ENCODE peak calls at places on chromosomes 4 and X, in six cellular contexts. E is SK-N-SH, U is H1, D is HCT116, Y is HepG2, P is GM12878. O is an unnamed sample. For H4K20me1, the result is how much of the 10 kb centered on the place peaks cover.

GRCh38 chr4:53633608-53634007 is 42.3 kb upstream of the LNX1 start:
- DNase-seq in E (no peak), U (no peak), D (no peak), Y (no peak), P (no peak), O (no peak)

GRCh38 chrX:43505759-43506158 is 150.3 kb upstream of the MAOA start:
- DNase-seq in E (no peak), U (no peak), D (no peak), Y (no peak), P (no peak), O (no peak)

GRCh38 chrX:40513012-40513411 is 67.8 kb upstream of the ATP6AP2 start:
- DNase-seq in E (no peak), U (no peak), D (no peak), Y (peak), P (no peak), O (no peak)

GRCh38 chrX:71515039-71515398 is 17.9 kb upstream of the OGT start:
- DNase-seq in E (no peak), U (no peak), D (no peak), Y (no peak), P (no peak), O (no peak)

GRCh38 chr4:130029442-130029841 is 933.5 kb downstream of the C4orf33 start:
- DNase-seq in E (no peak), U (peak), D (no peak), Y (no peak), P (no peak), O (no peak)

GRCh38 chr4:176538217-176538925 is 218.6 kb downstream of the SPCS3 start:
- DNase-seq in E (no peak), U (no peak), D (no peak), Y (no peak), P (no peak), O (no peak)

GRCh38 chr4:14653338-14653737 is 348.9 kb upstream of the CPEB2 start:
- DNase-seq in E (no peak), U (no peak), D (no peak), Y (no peak), P (no peak), O (no peak)

GRCh38 chr4:110196206-110196870 is 2.1 kb downstream of the ELOVL6 start:
- DNase-seq in E (peak), U (no peak), D (no peak), Y (peak), P (no peak), O (peak)

GRCh38 chrX:101482296-101482695 is 3.0 kb upstream of the ARMCX4 start:
- DNase-seq in E (no peak), U (no peak), D (no peak), Y (no peak), P (no peak), O (no peak)

GRCh38 chrX:131577999-131578734 is 34.3 kb downstream of the OR13H1 start:
- DNase-seq in E (peak), U (no peak), D (no peak), Y (no peak), P (no peak), O (no peak)

GRCh38 chr4:80072607-80073361 is at the start of gene ANTXR2:
- DNase-seq in E (peak), U (peak), D (peak), Y (peak), P (no peak), O (peak)

GRCh38 chr4:124202106-124202505 is 510.4 kb downstream of the ANKRD50 start:
- DNase-seq in E (no peak), U (no peak), D (no peak), Y (no peak), P (no peak), O (no peak)

GRCh38 chr4:138110815-138111214 is 131.3 kb downstream of the SLC7A11 start:
- DNase-seq in E (no peak), U (no peak), D (no peak), Y (no peak), P (no peak), O (no peak)

GRCh38 chr4:140100771-140101170 is 53.2 kb downstream of the MAML3 start:
- DNase-seq in E (no peak), U (no peak), D (no peak), Y (no peak), P (no peak), O (no peak)

GRCh38 chr4:87188063-87188462 is 32.4 kb downstream of the KLHL8 start:
- DNase-seq in E (no peak), U (no peak), D (no peak), Y (no peak), P (no peak), O (no peak)

GRCh38 chrX:136204571-136204970 is 46.6 kb downstream of the MAP7D3 start:
- DNase-seq in E (no peak), U (no peak), D (no peak), Y (no peak), P (no peak), O (no peak)

GRCh38 chr4:5460106-5460801 is 248.1 kb downstream of the EVC2 start:
- DNase-seq in E (peak), U (peak), D (peak), Y (peak), P (no peak), O (peak)

GRCh38 chr4:170080496-170080895 is 9.3 kb downstream of the AADAT start:
- DNase-seq in E (no peak), U (no peak), D (no peak), Y (no peak), P (no peak), O (no peak)

GRCh38 chr4:6779667-6780565 is 2.6 kb upstream of the KIAA0232 start:
- DNase-seq in E (no peak), U (peak), D (no peak), Y (peak), P (no peak), O (peak)

GRCh38 chr4:7375427-7375826 is 59.3 kb downstream of the PSAPL1 start:
- DNase-seq in E (no peak), U (no peak), D (no peak), Y (no peak), P (no peak), O (no peak)

GRCh38 chr4:39348371-39349265 is 17.5 kb downstream of the RFC1 start:
- DNase-seq in E (no peak), U (no peak), D (no peak), Y (peak), P (no peak), O (peak)

GRCh38 chr4:10157478-10158354 is 41.1 kb upstream of the WDR1 start:
- DNase-seq in E (peak), U (peak), D (peak), Y (peak), P (peak), O (peak)

GRCh38 chrX:30863969-30864368 is 25.1 kb downstream of the TAB3 start:
- DNase-seq in E (no peak), U (no peak), D (no peak), Y (no peak), P (no peak), O (no peak)

GRCh38 chr4:185165605-185166063 is 22.6 kb downstream of the SLC25A4 start:
- DNase-seq in E (no peak), U (no peak), D (no peak), Y (no peak), P (peak), O (no peak)

GRCh38 chr4:2933566-2934076 is 29.6 kb downstream of the NOP14 start:
- DNase-seq in E (no peak), U (no peak), D (no peak), Y (no peak), P (no peak), O (no peak)

GRCh38 chr4:106306561-106306960 is 9.4 kb downstream of the TBCK start:
- DNase-seq in E (no peak), U (no peak), D (no peak), Y (no peak), P (no peak), O (no peak)

GRCh38 chr4:106301393-106302084 is 14.5 kb downstream of the TBCK start:
- DNase-seq in E (no peak), U (no peak), D (no peak), Y (no peak), P (no peak), O (no peak)

GRCh38 chr4:106303548-106303947 is 12.5 kb downstream of the TBCK start:
- DNase-seq in E (no peak), U (no peak), D (no peak), Y (no peak), P (no peak), O (no peak)

GRCh38 chr4:106305435-106306055 is 10.5 kb downstream of the TBCK start:
- DNase-seq in E (no peak), U (no peak), D (no peak), Y (no peak), P (no peak), O (no peak)

DNA sequence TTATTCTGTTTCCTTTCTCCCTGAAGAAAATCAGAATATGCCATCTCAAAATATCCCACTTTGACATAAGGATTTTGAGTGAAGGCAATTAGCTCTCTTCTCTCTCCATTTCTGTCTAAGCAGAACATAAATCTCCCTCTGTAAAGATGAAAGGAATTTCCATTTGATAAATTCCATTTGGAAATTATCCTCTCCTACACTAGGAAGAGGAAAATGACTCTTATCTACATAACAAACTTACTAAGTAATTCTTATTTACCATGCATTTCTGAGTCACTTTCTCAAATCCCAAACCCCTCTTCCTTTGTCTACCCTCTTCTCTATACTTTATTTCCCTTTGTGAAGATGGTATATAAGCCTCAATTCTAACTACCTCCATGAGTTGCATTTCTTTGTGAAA is 11.4 kb downstream of the TBCK start:
- DNase-seq in E (no peak), U (no peak), D (no peak), Y (no peak), P (no peak), O (no peak)
- H3K9ac ChIP-seq in E (no peak), U (no peak), D (no peak), Y (no peak), P (no peak), O (no peak)

GRCh38 chr4:76951333-76952033 is 1.9 kb downstream of the SEPTIN11 start:
- DNase-seq in E (no peak), U (no peak), D (no peak), Y (no peak), P (no peak), O (no peak)
- H4K20me1 ChIP-seq in E (half or more), U (under half), D (under half), Y (under half), P (under half), O (under half)

DNA sequence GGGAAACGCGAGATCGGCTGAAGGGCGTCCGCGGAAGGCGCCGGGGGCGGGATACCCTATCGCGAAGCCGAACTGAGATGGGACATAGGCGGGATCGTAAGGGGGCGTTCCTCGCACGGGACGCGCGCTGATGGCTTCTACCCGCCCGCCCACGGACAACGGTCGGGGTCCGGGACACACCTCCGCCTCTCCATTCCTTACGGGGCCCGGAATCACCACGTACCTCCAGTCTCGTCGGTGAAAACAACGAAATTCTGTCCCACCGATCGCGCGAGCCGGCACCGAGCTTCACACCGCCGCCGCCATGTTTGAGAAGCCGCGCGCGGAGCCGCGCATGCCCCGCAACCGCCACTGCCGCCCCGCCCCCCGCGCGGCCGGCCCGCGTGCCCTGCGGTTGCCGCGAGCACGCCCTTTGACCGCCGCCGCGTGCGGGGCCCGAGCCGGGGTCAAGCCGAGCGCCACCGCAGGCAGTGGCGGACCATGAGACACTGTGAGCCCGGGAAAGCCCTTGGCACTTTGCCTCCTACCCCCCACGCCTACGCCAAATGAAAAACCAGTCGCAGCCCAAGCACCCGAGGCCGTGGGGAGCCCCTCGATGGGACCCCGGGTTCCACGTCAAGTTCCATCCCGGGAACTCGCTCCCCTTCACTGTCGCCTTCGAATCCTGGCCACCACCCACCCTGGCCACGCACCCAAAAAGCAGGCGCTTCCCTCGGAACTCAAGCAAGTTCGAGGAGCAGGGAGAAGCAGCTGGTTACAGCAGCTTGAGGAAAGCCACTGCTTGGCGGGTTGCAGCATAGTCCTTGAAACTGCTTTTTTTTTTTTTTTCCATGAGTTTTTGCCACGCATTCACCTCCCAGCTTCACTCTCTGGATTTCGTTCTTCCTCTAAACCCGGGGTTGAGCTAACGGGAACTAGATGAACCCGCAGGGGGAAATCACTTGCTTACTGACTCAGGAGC is at the start of gene SCML2:
- DNase-seq in E (peak), U (no peak), D (no peak), Y (peak), P (no peak), O (peak)
- TF ChIP-seq YY1 in E (peak), U (peak), D (peak), Y (peak), P (peak), O (peak)

DNA sequence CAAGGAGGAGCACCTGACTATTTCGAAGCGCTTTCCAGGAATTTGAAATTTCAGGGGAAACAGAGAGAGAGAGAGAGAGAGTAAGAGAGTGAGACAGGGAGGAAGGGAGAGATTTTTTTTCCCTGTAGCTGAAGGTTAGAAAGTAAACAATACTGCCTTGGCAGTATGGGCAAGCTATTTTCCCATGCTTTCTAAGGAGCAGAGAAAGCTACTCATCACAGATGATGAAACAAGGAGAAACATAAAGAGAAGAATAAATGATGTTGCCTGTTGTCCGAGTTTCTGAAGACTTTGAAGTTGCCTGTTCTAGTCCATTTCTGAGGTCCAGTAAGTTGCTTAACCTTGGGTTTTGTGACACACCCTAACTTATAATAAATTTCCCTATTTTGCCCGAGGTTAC is 49.9 kb upstream of the SLC16A2 start:
- DNase-seq in E (no peak), U (no peak), D (no peak), Y (no peak), P (no peak), O (no peak)
- H3K9ac ChIP-seq in E (no peak), U (no peak), D (no peak), Y (no peak), P (no peak), O (no peak)

GRCh38 chrX:109691752-109692151 is 41.3 kb downstream of the ACSL4 start:
- DNase-seq in E (no peak), U (no peak), D (no peak), Y (no peak), P (no peak), O (no peak)
- H4K20me1 ChIP-seq in E (under half), U (under half), D (under half), Y (half or more), P (under half), O (under half)

GRCh38 chr4:25590171-25590570 is 65.5 kb upstream of the SLC34A2 start:
- DNase-seq in E (no peak), U (no peak), D (no peak), Y (no peak), P (no peak), O (no peak)
- TF ChIP-seq YY1 in E (no peak), U (no peak), D (no peak), Y (no peak), P (no peak), O (no peak)

GRCh38 chr4:122787940-122788339 is 38.7 kb upstream of the FGF2 start:
- DNase-seq in E (no peak), U (no peak), D (no peak), Y (no peak), P (no peak), O (no peak)

GRCh38 chr4:122785099-122785498 is 41.5 kb upstream of the FGF2 start:
- DNase-seq in E (no peak), U (no peak), D (no peak), Y (no peak), P (no peak), O (no peak)

GRCh38 chr4:122784261-122784660 is 42.4 kb upstream of the FGF2 start:
- DNase-seq in E (no peak), U (no peak), D (no peak), Y (no peak), P (no peak), O (no peak)

GRCh38 chr4:122793811-122794210 is 32.8 kb upstream of the FGF2 start:
- DNase-seq in E (no peak), U (no peak), D (no peak), Y (no peak), P (no peak), O (no peak)

DNA sequence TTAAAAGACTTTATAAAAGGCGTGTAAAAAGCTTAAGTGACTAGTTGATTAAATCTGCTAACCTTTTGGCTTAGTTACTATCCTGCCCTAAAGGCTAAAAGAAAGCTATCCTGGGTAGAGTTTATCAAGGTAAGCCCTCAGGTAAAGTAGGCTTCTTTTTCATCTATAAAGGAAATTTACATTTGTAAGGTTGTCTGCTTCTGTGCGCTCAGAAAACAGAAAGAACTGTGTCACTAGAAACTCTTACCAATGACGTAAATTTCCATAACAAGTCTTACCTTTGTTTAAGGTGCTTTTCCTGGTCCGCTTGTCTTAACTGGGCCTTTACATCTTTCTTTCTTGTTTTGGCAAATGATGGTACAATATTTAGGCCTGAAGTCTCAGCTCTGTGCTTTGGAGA is 37.7 kb upstream of the FGF2 start:
- DNase-seq in E (no peak), U (no peak), D (no peak), Y (no peak), P (no peak), O (no peak)
- H3K9ac ChIP-seq in E (no peak), U (no peak), D (no peak), Y (no peak), P (no peak), O (no peak)

GRCh38 chr4:40848251-40848650 is 98.5 kb downstream of the NSUN7 start:
- DNase-seq in E (no peak), U (no peak), D (no peak), Y (no peak), P (no peak), O (no peak)
- H4K20me1 ChIP-seq in E (under half), U (under half), D (under half), Y (under half), P (under half), O (under half)

GRCh38 chrX:123884809-123885408 is 25.1 kb downstream of the XIAP start:
- DNase-seq in E (peak), U (no peak), D (no peak), Y (peak), P (no peak), O (peak)
- TF ChIP-seq YY1 in E (no peak), U (no peak), D (no peak), Y (no peak), P (no peak), O (no peak)

O was measured in K562.